ENCODE peak calls at places on chromosomes 11 and 22, in ten cellular contexts. D, K, B, A, N, W, P, Q, E and I are unnamed samples. For H3K4me1, the result is how much of the 10 kb centered on the place peaks cover.

GRCh38 chr11:101434241-101434640 is 149.6 kb downstream of the TRPC6 start:
- DNase-seq in D (no peak), K (no peak), B (no peak), A (no peak), N (no peak), W (no peak), P (no peak), Q (no peak), E (no peak), I (no peak)

GRCh38 chr11:120715239-120715638 is 203.7 kb downstream of the GRIK4 start:
- DNase-seq in D (no peak), K (no peak), B (no peak), A (no peak), N (peak), W (no peak), P (no peak), Q (no peak), E (peak), I (no peak)

GRCh38 chr11:117175781-117176180 is 2.8 kb upstream of the SIDT2 start:
- DNase-seq in D (no peak), K (no peak), B (no peak), A (no peak), N (no peak), W (no peak), P (no peak), Q (no peak), E (no peak), I (no peak)

GRCh38 chr11:92376146-92376599 is 151.6 kb downstream of the FAT3 start:
- DNase-seq in D (no peak), K (no peak), B (no peak), A (no peak), N (no peak), W (no peak), P (no peak), Q (no peak), E (no peak), I (no peak)

GRCh38 chr11:57597971-57598830 is 716 bp downstream of the SERPING1 start:
- DNase-seq in D (peak), K (no peak), B (peak), A (peak), N (peak), W (peak), P (peak), Q (no peak), E (peak), I (peak)

GRCh38 chr11:72321381-72321996 is 77.5 kb upstream of the PHOX2A start:
- DNase-seq in D (no peak), K (no peak), B (no peak), A (no peak), N (peak), W (no peak), P (no peak), Q (no peak), E (peak), I (no peak)

GRCh38 chr11:3153291-3153861 is 11.7 kb downstream of the OSBPL5 start:
- DNase-seq in D (peak), K (no peak), B (peak), A (no peak), N (no peak), W (no peak), P (no peak), Q (no peak), E (no peak), I (no peak)

GRCh38 chr22:40637181-40638150 is 947 bp upstream of the MRTFA start:
- DNase-seq in D (peak), K (no peak), B (peak), A (peak), N (no peak), W (no peak), P (no peak), Q (no peak), E (no peak), I (peak)

GRCh38 chr22:40721266-40721665 is 42.0 kb downstream of the MCHR1 start:
- DNase-seq in D (no peak), K (no peak), B (no peak), A (no peak), N (peak), W (no peak), P (no peak), Q (no peak), E (no peak), I (no peak)

GRCh38 chr11:92311616-92312449 is 87.2 kb downstream of the FAT3 start:
- DNase-seq in D (no peak), K (no peak), B (no peak), A (no peak), N (no peak), W (no peak), P (no peak), Q (no peak), E (no peak), I (no peak)

GRCh38 chr11:3127706-3128355 is 37.3 kb downstream of the OSBPL5 start:
- DNase-seq in D (no peak), K (no peak), B (peak), A (no peak), N (no peak), W (no peak), P (no peak), Q (no peak), E (no peak), I (no peak)

GRCh38 chr11:62671604-62672528 is at the start of the genes LBHD1 and UQCC3:
- DNase-seq in D (peak), K (peak), B (peak), A (peak), N (peak), W (peak), P (peak), Q (no peak), E (peak), I (peak)

GRCh38 chr11:112523477-112523876 is 262.8 kb upstream of the PLET1 start:
- DNase-seq in D (peak), K (no peak), B (no peak), A (no peak), N (no peak), W (no peak), P (no peak), Q (no peak), E (no peak), I (no peak)

GRCh38 chr22:25417792-25418191 is 146.7 kb upstream of the GRK3 start:
- DNase-seq in D (no peak), K (no peak), B (no peak), A (no peak), N (no peak), W (no peak), P (no peak), Q (no peak), E (no peak), I (no peak)

GRCh38 chr11:63919267-63920125 is 2.5 kb upstream of the RCOR2 start:
- DNase-seq in D (no peak), K (no peak), B (no peak), A (no peak), N (peak), W (no peak), P (no peak), Q (no peak), E (peak), I (peak)

GRCh38 chr11:68471360-68472340 is 11.1 kb downstream of the PPP6R3 start:
- DNase-seq in D (no peak), K (no peak), B (peak), A (peak), N (no peak), W (no peak), P (no peak), Q (no peak), E (no peak), I (no peak)

GRCh38 chr11:33970984-33971466 is 79.1 kb upstream of the LMO2 start:
- DNase-seq in D (peak), K (peak), B (no peak), A (peak), N (peak), W (no peak), P (peak), Q (peak), E (peak), I (peak)

GRCh38 chr22:47940211-47940610 is 1177.8 kb downstream of the TBC1D22A start:
- DNase-seq in D (no peak), K (no peak), B (no peak), A (no peak), N (no peak), W (no peak), P (no peak), Q (no peak), E (no peak), I (no peak)

GRCh38 chr11:21142007-21142406 is 472.6 kb downstream of the NELL1 start:
- DNase-seq in D (no peak), K (no peak), B (no peak), A (peak), N (no peak), W (no peak), P (no peak), Q (no peak), E (no peak), I (no peak)

GRCh38 chr11:2898366-2899079 is 12.9 kb upstream of the CDKN1C start:
- DNase-seq in D (peak), K (no peak), B (peak), A (no peak), N (peak), W (no peak), P (no peak), Q (no peak), E (peak), I (peak)

DNA sequence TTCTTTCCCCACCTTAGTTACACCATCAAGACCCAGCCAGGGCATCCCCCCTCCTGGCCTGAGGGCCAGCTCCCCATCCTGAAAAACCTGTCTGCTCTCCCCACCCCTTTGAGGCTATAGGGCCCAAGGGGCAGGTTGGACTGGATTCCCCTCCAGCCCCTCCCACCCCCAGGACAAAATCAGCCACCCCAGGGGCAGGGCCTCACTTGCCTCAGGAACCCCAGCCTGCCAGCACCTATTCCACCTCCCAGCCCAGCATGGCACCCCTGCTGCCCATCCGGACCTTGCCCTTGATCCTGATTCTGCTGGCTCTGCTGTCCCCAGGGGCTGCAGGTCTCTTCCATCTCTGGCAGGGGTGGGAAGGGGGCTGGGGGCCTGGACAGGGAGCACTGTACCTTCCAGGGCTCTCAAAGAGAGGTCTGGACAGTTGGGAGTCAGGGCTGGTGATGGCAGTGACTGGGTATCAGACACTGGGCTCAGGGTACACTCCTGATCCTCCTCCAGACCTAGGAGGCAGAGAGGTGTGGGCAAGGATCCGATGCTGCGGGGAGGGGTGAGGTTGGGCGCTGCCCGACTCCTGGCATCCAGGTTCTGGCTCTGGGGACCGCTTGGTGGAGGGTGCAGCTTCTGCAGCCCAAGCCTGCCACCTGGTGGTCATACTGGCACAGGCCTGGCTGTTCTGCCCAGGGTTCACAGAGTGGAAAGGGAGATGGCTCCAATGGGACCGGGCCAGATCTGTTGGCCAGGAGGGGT is at the start of gene UPK2:
- DNase-seq in D (peak), K (peak), B (peak), A (peak), N (peak), W (peak), P (peak), Q (peak), E (peak), I (peak)
- TF ChIP-seq POLR2AphosphoS5 in D (no peak), K (no peak), B (peak), A (no peak), N (no peak), W (no peak), P (peak), Q (no peak), E (no peak), I (peak)

DNA sequence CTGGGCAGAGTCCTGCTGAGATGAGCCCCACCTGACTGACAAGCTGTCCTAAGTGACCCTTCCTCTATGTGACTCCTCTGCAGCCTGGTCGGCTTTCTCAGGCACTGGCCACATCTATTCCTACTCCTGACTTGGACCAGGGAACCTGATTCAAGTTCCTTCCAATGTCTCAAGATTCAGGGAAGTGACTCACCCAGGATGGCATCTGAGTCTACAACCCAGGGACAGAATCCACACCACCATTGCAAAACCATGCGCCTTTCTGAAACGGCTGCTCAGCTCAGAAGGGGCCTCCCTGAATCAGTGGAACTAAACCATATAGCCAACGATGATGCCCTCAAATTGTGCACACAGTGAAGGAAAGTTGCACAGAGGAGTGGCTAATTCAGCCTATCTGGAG is 63.9 kb upstream of the CSNK2A3 start:
- DNase-seq in D (no peak), K (no peak), B (no peak), A (no peak), N (no peak), W (no peak), P (no peak), Q (no peak), E (no peak), I (no peak)
- H3K4me1 ChIP-seq in D (under half), K (under half), B (under half), A (under half), N (under half), W (under half), P (under half), Q (under half), E (under half), I (under half)

GRCh38 chr22:23125512-23126103 is 16.2 kb downstream of the RSPH14 start:
- DNase-seq in D (no peak), K (no peak), B (no peak), A (no peak), N (no peak), W (no peak), P (no peak), Q (no peak), E (no peak), I (no peak)

GRCh38 chr22:23124611-23125511 is 16.9 kb downstream of the RSPH14 start:
- DNase-seq in D (no peak), K (no peak), B (no peak), A (no peak), N (no peak), W (no peak), P (no peak), Q (no peak), E (peak), I (peak)

GRCh38 chr22:23127055-23127756 is 14.6 kb downstream of the RSPH14 start:
- DNase-seq in D (no peak), K (no peak), B (no peak), A (no peak), N (no peak), W (no peak), P (no peak), Q (no peak), E (peak), I (no peak)

GRCh38 chr22:23127788-23128187 is 14.0 kb downstream of the RSPH14 start:
- DNase-seq in D (no peak), K (no peak), B (no peak), A (no peak), N (no peak), W (no peak), P (no peak), Q (no peak), E (no peak), I (no peak)

DNA sequence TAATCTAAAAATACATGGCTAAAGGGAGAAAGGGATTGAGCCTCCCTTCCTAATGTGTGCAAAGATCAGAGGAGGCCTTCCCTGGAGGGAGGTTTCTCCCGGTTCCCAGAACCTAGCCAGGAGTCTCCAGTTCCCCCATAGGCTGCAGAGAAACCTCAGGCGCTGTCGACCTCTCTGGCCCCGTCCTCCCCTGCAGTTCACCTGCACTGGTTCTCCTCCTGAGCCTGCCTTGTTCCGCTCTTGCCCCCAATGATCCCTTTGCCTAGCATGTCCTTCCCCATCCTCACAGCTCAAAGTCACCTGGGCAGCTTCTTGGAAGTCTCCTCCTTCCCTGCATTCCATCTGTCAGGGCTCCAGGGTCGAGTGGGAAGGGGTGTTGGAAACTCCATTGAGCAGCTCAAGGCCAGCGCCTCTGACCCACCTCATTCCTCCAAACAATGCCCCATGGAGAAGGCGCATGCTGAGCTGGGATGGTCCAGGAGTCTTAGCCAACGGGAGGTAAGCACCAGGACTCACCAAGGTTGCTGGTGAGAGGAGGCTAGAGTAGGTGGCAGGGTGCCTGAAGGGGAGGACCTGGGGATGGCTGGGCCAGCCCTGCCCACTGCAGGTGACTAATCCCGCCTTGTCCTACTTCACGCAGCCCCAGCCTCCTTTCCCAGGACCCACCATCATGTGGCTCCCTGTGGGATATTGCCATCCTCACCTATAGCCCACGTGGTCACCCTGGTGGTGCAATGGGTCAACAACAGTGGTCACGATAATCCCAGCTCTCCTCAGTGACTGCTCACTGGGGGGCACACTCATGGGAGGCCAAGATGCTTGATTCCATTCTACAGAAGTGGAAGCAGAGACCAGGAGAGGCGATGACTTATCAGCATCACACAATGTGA is 15.4 kb downstream of the RSPH14 start:
- DNase-seq in D (no peak), K (no peak), B (no peak), A (no peak), N (no peak), W (no peak), P (no peak), Q (no peak), E (peak), I (no peak)
- TF ChIP-seq POLR2AphosphoS5 in D (no peak), K (no peak), B (no peak), A (no peak), N (no peak), W (no peak), P (no peak), Q (no peak), E (no peak), I (no peak)

GRCh38 chr22:28799834-28800307 is 498 bp downstream of the XBP1 start:
- DNase-seq in D (peak), K (no peak), B (peak), A (no peak), N (no peak), W (peak), P (no peak), Q (no peak), E (peak), I (peak)
- H3K4me1 ChIP-seq in D (half or more), K (under half), B (half or more), A (under half), N (under half), W (under half), P (under half), Q (under half), E (under half), I (under half)

DNA sequence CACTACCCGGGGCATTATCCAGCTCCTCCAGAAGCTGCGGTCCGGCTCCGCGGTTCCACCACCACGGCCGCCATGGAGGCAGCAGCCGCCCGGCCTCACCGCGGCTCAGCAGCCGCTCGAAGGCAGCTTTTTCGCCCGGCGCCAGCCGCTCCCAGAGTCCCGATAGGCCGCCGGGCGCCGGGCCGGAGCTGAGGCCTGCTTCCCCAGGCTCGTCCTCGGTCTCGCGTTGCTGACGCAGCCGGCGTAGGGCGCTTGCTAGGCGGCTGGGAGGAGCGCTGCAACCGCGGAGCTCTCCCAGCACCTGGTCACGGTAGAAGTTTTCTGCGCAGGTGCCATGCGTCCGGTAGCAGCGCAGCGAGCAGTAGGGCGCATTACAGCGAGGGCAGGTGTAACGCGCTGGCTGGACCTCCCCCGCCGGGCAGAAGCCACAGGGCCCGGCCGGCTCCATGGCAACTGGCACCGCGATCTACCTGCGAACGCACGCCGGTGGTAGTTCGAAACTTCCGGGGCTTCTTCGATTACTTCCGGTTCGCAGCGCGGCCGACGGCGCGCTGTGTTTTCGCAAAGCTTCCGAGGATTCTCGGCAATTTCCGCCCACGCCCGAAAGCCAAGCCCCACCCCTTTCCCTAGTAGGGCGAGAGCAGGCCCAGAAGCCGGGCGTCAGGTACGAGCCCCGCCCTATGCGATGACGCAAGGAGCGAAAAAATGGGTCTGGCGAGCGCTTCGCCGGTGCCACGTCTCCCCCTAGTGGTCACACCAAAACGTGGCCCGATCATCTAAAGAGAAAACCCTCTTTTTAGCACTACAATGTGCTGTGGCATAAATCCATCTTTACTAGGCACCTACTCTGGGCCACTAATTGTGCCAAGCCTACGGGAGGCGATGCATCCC is at the start of gene ZNHIT2:
- DNase-seq in D (peak), K (peak), B (peak), A (peak), N (peak), W (peak), P (peak), Q (peak), E (peak), I (peak)
- TF ChIP-seq POLR2AphosphoS5 in D (peak), K (peak), B (peak), A (peak), N (peak), W (peak), P (peak), Q (peak), E (peak), I (peak)

GRCh38 chr11:19979519-19979845 is 180.8 kb downstream of the DBX1 start:
- DNase-seq in D (no peak), K (no peak), B (no peak), A (no peak), N (no peak), W (no peak), P (no peak), Q (no peak), E (no peak), I (no peak)

GRCh38 chr11:19980957-19981669 is 179.2 kb downstream of the DBX1 start:
- DNase-seq in D (no peak), K (no peak), B (no peak), A (no peak), N (peak), W (no peak), P (peak), Q (no peak), E (peak), I (no peak)

GRCh38 chr11:19980388-19980787 is 179.9 kb downstream of the DBX1 start:
- DNase-seq in D (no peak), K (no peak), B (no peak), A (no peak), N (no peak), W (no peak), P (no peak), Q (no peak), E (no peak), I (no peak)

GRCh38 chr11:19977941-19978340 is 182.3 kb downstream of the DBX1 start:
- DNase-seq in D (peak), K (no peak), B (no peak), A (no peak), N (no peak), W (no peak), P (no peak), Q (no peak), E (no peak), I (no peak)

GRCh38 chr11:19978668-19979518 is 181.4 kb downstream of the DBX1 start:
- DNase-seq in D (peak), K (peak), B (no peak), A (no peak), N (peak), W (no peak), P (peak), Q (peak), E (peak), I (no peak)
- H3K4me1 ChIP-seq in D (half or more), K (under half), B (under half), A (under half), N (half or more), W (under half), P (under half), Q (under half), E (half or more), I (under half)